ENCODE peak calls at places on chromosomes 2 and 18, in eight cellular contexts. E, M, J, R, S, G, L and F are unnamed samples.

GRCh38 chr18:48580066-48580465 is 41.2 kb downstream of the CTIF start:
- DNase-seq in E (no peak), M (no peak), J (no peak), R (no peak), S (no peak), G (no peak), L (no peak), F (no peak)

GRCh38 chr18:74836296-74837139 is 238.8 kb downstream of the ZNF407 start:
- DNase-seq in E (peak), M (peak), J (no peak), R (no peak), S (no peak), G (no peak), L (no peak), F (no peak)

GRCh38 chr2:101435011-101435862 is 39.7 kb downstream of the RFX8 start:
- DNase-seq in E (peak), M (peak), J (peak), R (no peak), S (no peak), G (peak), L (no peak), F (peak)

GRCh38 chr2:197946562-197946961 is 142.2 kb downstream of the PLCL1 start:
- DNase-seq in E (peak), M (no peak), J (no peak), R (no peak), S (no peak), G (no peak), L (no peak), F (no peak)

GRCh38 chr18:45652703-45653490 is 37.6 kb downstream of the SLC14A2 start:
- DNase-seq in E (peak), M (peak), J (no peak), R (no peak), S (no peak), G (no peak), L (no peak), F (no peak)

GRCh38 chr2:105409717-105410116 is 10.9 kb upstream of the FHL2 start:
- DNase-seq in E (peak), M (peak), J (no peak), R (no peak), S (no peak), G (no peak), L (peak), F (no peak)

GRCh38 chr2:73111300-73112025 is 1.3 kb downstream of the RAB11FIP5 start:
- DNase-seq in E (peak), M (peak), J (peak), R (no peak), S (peak), G (no peak), L (no peak), F (no peak)

GRCh38 chr2:8631465-8632005 is 50.3 kb upstream of the ID2 start:
- DNase-seq in E (no peak), M (no peak), J (no peak), R (peak), S (peak), G (no peak), L (no peak), F (no peak)

GRCh38 chr2:163191372-163191771 is 352.8 kb upstream of the KCNH7 start:
- DNase-seq in E (peak), M (peak), J (peak), R (no peak), S (peak), G (peak), L (no peak), F (no peak)

GRCh38 chr2:238069877-238070276 is 9.1 kb downstream of the SCLY start:
- DNase-seq in E (no peak), M (no peak), J (no peak), R (no peak), S (no peak), G (no peak), L (no peak), F (no peak)

GRCh38 chr18:48800877-48801727 is 149.7 kb downstream of the SMAD7 start:
- DNase-seq in E (no peak), M (peak), J (peak), R (no peak), S (peak), G (no peak), L (peak), F (no peak)

GRCh38 chr18:6482198-6482977 is 67.7 kb upstream of the L3MBTL4 start:
- DNase-seq in E (peak), M (no peak), J (peak), R (peak), S (peak), G (peak), L (no peak), F (peak)

GRCh38 chr2:28618221-28619141 is 122.6 kb downstream of the PLB1 start:
- DNase-seq in E (no peak), M (no peak), J (no peak), R (no peak), S (no peak), G (no peak), L (no peak), F (no peak)

GRCh38 chr18:64116806-64117205 is 32.1 kb downstream of the LINC00305 start:
- DNase-seq in E (no peak), M (no peak), J (no peak), R (no peak), S (no peak), G (no peak), L (no peak), F (no peak)

GRCh38 chr2:1907283-1907682 is 163.0 kb upstream of the PXDN start:
- DNase-seq in E (no peak), M (no peak), J (no peak), R (no peak), S (no peak), G (no peak), L (no peak), F (no peak)

GRCh38 chr2:96626553-96626942 is 11.6 kb downstream of the KANSL3 start:
- DNase-seq in E (no peak), M (no peak), J (no peak), R (no peak), S (no peak), G (no peak), L (no peak), F (no peak)

GRCh38 chr2:15533860-15534480 is 27.2 kb downstream of the NBAS start:
- DNase-seq in E (no peak), M (no peak), J (no peak), R (no peak), S (no peak), G (no peak), L (no peak), F (no peak)

GRCh38 chr2:144780983-144781382 is 261.1 kb upstream of the ZEB2 start:
- DNase-seq in E (no peak), M (no peak), J (no peak), R (no peak), S (no peak), G (no peak), L (no peak), F (no peak)

GRCh38 chr2:70708376-70709199 is 59.4 kb downstream of the ADD2 start:
- DNase-seq in E (no peak), M (no peak), J (no peak), R (no peak), S (no peak), G (no peak), L (no peak), F (no peak)

GRCh38 chr2:182224669-182225068 is 202.2 kb downstream of the PDE1A start:
- DNase-seq in E (no peak), M (no peak), J (no peak), R (no peak), S (no peak), G (no peak), L (no peak), F (no peak)

GRCh38 chr2:204950695-204951094 is 405.4 kb downstream of the PARD3B start:
- DNase-seq in E (peak), M (peak), J (no peak), R (no peak), S (no peak), G (no peak), L (no peak), F (no peak)

GRCh38 chr2:24855022-24855622 is 61.9 kb downstream of the CENPO start:
- DNase-seq in E (peak), M (no peak), J (no peak), R (no peak), S (no peak), G (no peak), L (no peak), F (no peak)

GRCh38 chr2:151410485-151410833 is 757 bp downstream of the RIF1 start:
- DNase-seq in E (no peak), M (no peak), J (peak), R (no peak), S (no peak), G (no peak), L (no peak), F (peak)

GRCh38 chr2:38466849-38467767 is 90.0 kb upstream of the ATL2 start:
- DNase-seq in E (no peak), M (no peak), J (no peak), R (no peak), S (no peak), G (no peak), L (no peak), F (no peak)

GRCh38 chr2:6828299-6828584 is 37.5 kb downstream of the CMPK2 start:
- DNase-seq in E (peak), M (peak), J (no peak), R (no peak), S (no peak), G (no peak), L (peak), F (no peak)

GRCh38 chr2:98346259-98347236 is at the start of gene CNGA3:
- DNase-seq in E (peak), M (no peak), J (peak), R (no peak), S (peak), G (peak), L (no peak), F (peak)

GRCh38 chr2:44004735-44005602 is 9.2 kb upstream of the LRPPRC start:
- DNase-seq in E (no peak), M (no peak), J (no peak), R (no peak), S (peak), G (no peak), L (no peak), F (no peak)

GRCh38 chr2:9980520-9980919 is 29.0 kb downstream of the GRHL1 start:
- DNase-seq in E (no peak), M (peak), J (no peak), R (no peak), S (no peak), G (no peak), L (peak), F (no peak)

GRCh38 chr2:12325806-12326205 is 390.9 kb upstream of the TRIB2 start:
- DNase-seq in E (peak), M (peak), J (no peak), R (no peak), S (no peak), G (no peak), L (no peak), F (no peak)

GRCh38 chr2:102267774-102268173 is 43.6 kb upstream of the IL1RL1 start:
- DNase-seq in E (no peak), M (no peak), J (no peak), R (peak), S (no peak), G (no peak), L (no peak), F (no peak)

GRCh38 chr2:28997237-28997846 is 16.2 kb downstream of the TOGARAM2 start:
- DNase-seq in E (no peak), M (peak), J (no peak), R (no peak), S (no peak), G (no peak), L (no peak), F (no peak)

GRCh38 chr2:8515390-8515761 is 166.5 kb upstream of the ID2 start:
- DNase-seq in E (no peak), M (no peak), J (no peak), R (no peak), S (peak), G (no peak), L (no peak), F (no peak)

DNA sequence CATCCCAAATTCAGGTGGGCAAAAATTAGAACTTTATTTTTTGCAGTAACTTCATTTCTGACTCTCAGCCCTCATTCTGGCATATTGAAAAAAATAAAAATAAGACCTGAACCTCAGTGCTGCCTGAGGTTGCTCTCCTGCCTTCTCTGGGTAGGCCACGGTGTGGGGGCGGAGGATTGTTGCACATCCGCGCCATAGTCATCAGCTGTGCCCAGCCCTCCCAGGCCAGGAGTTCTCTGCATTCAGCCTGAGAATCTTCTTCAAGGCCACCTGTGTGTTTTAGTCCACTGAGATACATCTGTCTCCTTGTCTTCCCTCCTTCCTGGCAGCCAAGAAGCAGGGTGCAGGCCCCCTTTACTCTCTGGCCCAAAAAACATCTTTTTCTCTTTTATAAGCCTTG is 94.7 kb downstream of the ARMC9 start:
- DNase-seq in E (no peak), M (no peak), J (no peak), R (no peak), S (no peak), G (no peak), L (no peak), F (no peak)
- TF ChIP-seq CTCF in E (no peak), M (no peak), J (no peak), R (no peak), S (no peak), G (no peak), L (no peak), F (no peak)

DNA sequence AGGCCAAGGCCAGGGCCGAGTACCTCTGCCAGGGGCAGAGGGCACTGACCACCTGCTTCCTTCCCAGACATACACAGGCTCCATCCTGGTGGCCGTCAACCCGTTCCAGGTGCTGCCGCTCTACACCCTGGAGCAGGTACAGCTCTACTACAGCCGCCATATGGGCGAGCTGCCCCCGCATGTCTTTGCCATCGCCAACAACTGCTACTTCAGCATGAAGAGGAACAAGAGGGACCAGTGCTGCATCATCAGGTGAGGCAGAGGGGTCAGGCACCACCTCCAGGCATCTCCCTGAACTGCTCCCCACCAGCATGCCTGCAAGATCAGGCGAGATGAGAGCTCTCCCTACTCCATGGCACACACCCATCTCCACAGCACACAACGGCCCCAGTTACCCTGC is 31.1 kb downstream of the MYO7B start:
- DNase-seq in E (no peak), M (no peak), J (no peak), R (no peak), S (no peak), G (no peak), L (no peak), F (no peak)
- TF ChIP-seq CTCF in E (no peak), M (no peak), J (no peak), R (no peak), S (no peak), G (no peak), L (no peak), F (no peak)

GRCh38 chr2:60302377-60303126 is 250.9 kb downstream of the BCL11A start:
- DNase-seq in E (no peak), M (no peak), J (no peak), R (no peak), S (no peak), G (no peak), L (no peak), F (no peak)
- TF ChIP-seq CTCF in E (no peak), M (no peak), J (no peak), R (no peak), S (no peak), G (no peak), L (no peak), F (no peak)

GRCh38 chr18:36424741-36425142 is 127.2 kb downstream of the FHOD3 start:
- DNase-seq in E (no peak), M (no peak), J (no peak), R (no peak), S (no peak), G (no peak), L (no peak), F (no peak)
- TF ChIP-seq CTCF in E (no peak), M (peak), J (no peak), R (no peak), S (no peak), G (peak), L (no peak), F (no peak)

GRCh38 chr18:2310824-2311349 is 260.4 kb downstream of the METTL4 start:
- DNase-seq in E (no peak), M (no peak), J (peak), R (no peak), S (no peak), G (no peak), L (no peak), F (no peak)

GRCh38 chr18:2312440-2312839 is 258.9 kb downstream of the METTL4 start:
- DNase-seq in E (no peak), M (no peak), J (no peak), R (no peak), S (no peak), G (no peak), L (no peak), F (no peak)

GRCh38 chr18:2316082-2316481 is 255.2 kb downstream of the METTL4 start:
- DNase-seq in E (no peak), M (no peak), J (no peak), R (no peak), S (no peak), G (no peak), L (no peak), F (no peak)

GRCh38 chr18:2313332-2313731 is 258.0 kb downstream of the METTL4 start:
- DNase-seq in E (no peak), M (no peak), J (no peak), R (no peak), S (no peak), G (no peak), L (no peak), F (no peak)

GRCh38 chr18:2316686-2317308 is 254.5 kb downstream of the METTL4 start:
- DNase-seq in E (no peak), M (no peak), J (no peak), R (no peak), S (no peak), G (no peak), L (no peak), F (no peak)
- TF ChIP-seq CTCF in E (no peak), M (no peak), J (no peak), R (no peak), S (no peak), G (no peak), L (no peak), F (no peak)

DNA sequence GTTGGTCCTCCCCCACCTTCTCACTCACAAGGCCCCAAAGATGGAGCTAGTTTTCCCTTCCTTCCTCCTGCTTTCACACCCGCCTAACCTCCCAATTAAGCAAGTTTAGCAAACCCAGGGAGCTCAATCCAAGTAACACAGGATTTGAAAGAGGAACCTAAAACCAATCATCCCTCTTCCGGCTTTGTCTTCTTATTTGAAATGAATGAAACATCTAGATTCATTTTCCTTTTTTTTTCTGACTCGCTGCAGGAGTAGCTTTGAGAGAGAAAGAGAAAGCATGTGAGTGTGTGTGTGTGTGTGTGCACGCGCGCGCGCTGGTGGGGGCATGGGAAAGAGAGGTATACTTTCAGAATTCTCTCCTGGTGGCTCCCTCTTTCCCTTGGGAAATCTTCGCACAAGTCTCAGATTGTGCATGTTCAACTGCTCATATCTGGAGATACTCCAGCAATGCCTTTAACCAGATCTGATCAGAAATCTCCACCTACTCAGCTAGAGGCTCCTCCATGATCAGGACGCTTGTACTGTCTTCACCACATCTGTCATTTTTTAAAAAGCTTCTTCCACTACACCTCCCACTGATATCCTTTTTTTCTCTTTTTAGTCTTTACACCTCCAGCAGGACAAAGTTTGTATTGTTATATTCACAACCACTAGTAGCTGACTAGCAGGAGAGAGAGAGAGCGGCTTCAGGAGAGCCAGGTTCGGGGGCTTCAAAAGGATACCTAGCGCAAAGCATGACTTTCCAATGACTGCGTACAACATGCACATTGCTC is 1.6 kb downstream of the SLC8A1 start:
- DNase-seq in E (peak), M (peak), J (no peak), R (peak), S (no peak), G (no peak), L (no peak), F (no peak)
- TF ChIP-seq CTCF in E (no peak), M (no peak), J (no peak), R (no peak), S (no peak), G (peak), L (peak), F (no peak)

GRCh38 chr2:60558536-60558935 is 5.1 kb upstream of the BCL11A start:
- DNase-seq in E (no peak), M (no peak), J (no peak), R (no peak), S (no peak), G (no peak), L (no peak), F (no peak)

GRCh38 chr2:60556441-60556997 is 3.1 kb upstream of the BCL11A start:
- DNase-seq in E (no peak), M (no peak), J (no peak), R (peak), S (peak), G (no peak), L (no peak), F (no peak)

GRCh38 chr2:60559880-60560279 is 6.4 kb upstream of the BCL11A start:
- DNase-seq in E (no peak), M (no peak), J (no peak), R (no peak), S (no peak), G (no peak), L (no peak), F (no peak)

GRCh38 chr2:60556998-60557955 is 3.8 kb upstream of the BCL11A start:
- DNase-seq in E (no peak), M (no peak), J (no peak), R (peak), S (peak), G (no peak), L (no peak), F (no peak)

DNA sequence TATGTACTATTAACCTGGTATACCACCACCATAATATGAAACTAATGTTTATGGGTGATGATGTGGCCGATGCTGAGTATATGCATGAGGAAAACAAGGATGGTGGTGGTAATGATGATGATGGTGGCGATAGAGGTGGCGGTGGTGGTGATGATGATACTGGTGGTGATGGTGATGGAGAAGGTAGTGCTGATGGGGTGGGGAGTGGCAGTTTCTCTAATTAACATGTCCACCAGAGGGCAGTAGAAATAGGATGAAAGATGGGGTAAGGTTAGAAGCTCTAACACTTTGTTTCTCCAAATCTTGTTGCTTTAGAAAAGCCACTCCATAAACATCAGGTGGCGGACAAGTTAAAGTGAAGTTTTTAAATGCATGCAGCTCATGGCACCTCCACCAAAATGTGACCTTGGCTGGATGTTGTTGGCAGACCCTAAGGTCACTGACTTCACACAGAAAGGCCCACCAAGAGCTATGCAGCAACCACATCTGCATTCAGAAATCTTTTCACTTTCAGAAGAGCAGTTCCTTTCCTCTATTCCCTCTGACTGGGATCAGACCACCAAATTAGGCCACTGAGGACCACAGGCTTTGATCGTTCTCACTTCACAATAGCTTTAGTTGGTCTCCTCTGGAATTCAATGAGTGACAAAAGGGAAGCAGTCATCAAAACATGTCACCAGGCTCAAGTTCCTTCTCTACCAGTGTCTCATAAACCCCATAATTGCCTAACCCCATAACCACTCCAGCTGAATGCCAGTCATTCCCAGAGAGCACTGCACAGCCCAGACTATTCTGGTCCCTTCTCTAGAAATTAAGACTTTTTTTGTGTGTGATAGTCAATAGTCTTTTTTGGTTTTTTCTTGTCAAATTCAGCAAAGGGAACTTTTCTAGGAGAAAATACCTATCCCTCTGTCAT is 7.5 kb upstream of the BCL11A start:
- DNase-seq in E (no peak), M (peak), J (no peak), R (no peak), S (peak), G (no peak), L (no peak), F (no peak)
- TF ChIP-seq CTCF in E (peak), M (peak), J (peak), R (peak), S (peak), G (peak), L (peak), F (peak)